ENCODE peak calls at places on chromosomes 11 and 22, in ten cellular contexts. E, O, K, Q, J, H, G, C, V and T are unnamed samples.
A peak's percentile ranks its signal among the peaks of the same experiment; 100 is the strongest.

GRCh38 chr11:61477734-61478148 is 30.8 kb upstream of the LRRC10B start:
- DNase-seq in E (peak; percentile 75), O (peak; percentile 80), K (no peak), Q (peak; percentile 23), J (peak; percentile 82), H (peak; percentile 37), G (peak; percentile 72), C (no peak), V (no peak), T (peak; percentile 41)

GRCh38 chr11:69800278-69800677 is 18.9 kb downstream of the FGF3 start:
- DNase-seq in E (no peak), O (no peak), K (no peak), Q (no peak), J (no peak), H (no peak), G (no peak), C (no peak), V (no peak), T (no peak)

GRCh38 chr11:115244758-115245157 is 259.5 kb downstream of the CADM1 start:
- DNase-seq in E (no peak), O (no peak), K (no peak), Q (no peak), J (no peak), H (no peak), G (no peak), C (no peak), V (no peak), T (no peak)

GRCh38 chr11:97143463-97143862 is 753.6 kb downstream of the JRKL start:
- DNase-seq in E (no peak), O (no peak), K (no peak), Q (no peak), J (no peak), H (no peak), G (no peak), C (no peak), V (no peak), T (no peak)

GRCh38 chr11:112805658-112806057 is 155.6 kb upstream of the NCAM1 start:
- DNase-seq in E (no peak), O (no peak), K (no peak), Q (no peak), J (no peak), H (no peak), G (no peak), C (peak; percentile 5), V (no peak), T (no peak)

GRCh38 chr11:3126901-3127691 is 38.0 kb downstream of the OSBPL5 start:
- DNase-seq in E (no peak), O (peak; percentile 66), K (no peak), Q (no peak), J (no peak), H (no peak), G (no peak), C (no peak), V (no peak), T (no peak)

GRCh38 chr11:115477410-115477809 is 26.8 kb downstream of the CADM1 start:
- DNase-seq in E (no peak), O (no peak), K (no peak), Q (no peak), J (no peak), H (no peak), G (no peak), C (no peak), V (no peak), T (no peak)

GRCh38 chr11:115496892-115497291 is 7.3 kb downstream of the CADM1 start:
- DNase-seq in E (no peak), O (no peak), K (no peak), Q (no peak), J (no peak), H (no peak), G (peak; percentile 78), C (no peak), V (no peak), T (no peak)

GRCh38 chr11:2802389-2803185 is 83.0 kb downstream of the CDKN1C start:
- DNase-seq in E (peak; percentile 22), O (no peak), K (no peak), Q (no peak), J (no peak), H (no peak), G (no peak), C (no peak), V (peak; percentile 4), T (no peak)

GRCh38 chr11:71327156-71328085 is 75.0 kb upstream of the SHANK2 start:
- DNase-seq in E (peak; percentile 36), O (no peak), K (no peak), Q (no peak), J (no peak), H (no peak), G (no peak), C (no peak), V (no peak), T (no peak)

GRCh38 chr11:75174781-75175370 is 24.0 kb downstream of the SLCO2B1 start:
- DNase-seq in E (no peak), O (no peak), K (no peak), Q (peak; percentile 38), J (no peak), H (no peak), G (no peak), C (no peak), V (peak; percentile 31), T (peak; percentile 12)

GRCh38 chr22:48309115-48309705 is 1518.5 kb downstream of the BRD1 start:
- DNase-seq in E (no peak), O (no peak), K (no peak), Q (no peak), J (no peak), H (no peak), G (no peak), C (no peak), V (no peak), T (no peak)

GRCh38 chr11:45669146-45669545 is 3.7 kb upstream of the CHST1 start:
- DNase-seq in E (no peak), O (no peak), K (no peak), Q (no peak), J (no peak), H (no peak), G (no peak), C (no peak), V (no peak), T (no peak)
- H3K4me3 ChIP-seq in E (no peak overlapping the region), O (no peak overlapping the region), K (no peak overlapping the region), Q (no peak overlapping the region), J (no peak overlapping the region), H (no peak overlapping the region), G (no peak overlapping the region), C (no peak overlapping the region), V (no peak overlapping the region), T (no peak overlapping the region)

DNA sequence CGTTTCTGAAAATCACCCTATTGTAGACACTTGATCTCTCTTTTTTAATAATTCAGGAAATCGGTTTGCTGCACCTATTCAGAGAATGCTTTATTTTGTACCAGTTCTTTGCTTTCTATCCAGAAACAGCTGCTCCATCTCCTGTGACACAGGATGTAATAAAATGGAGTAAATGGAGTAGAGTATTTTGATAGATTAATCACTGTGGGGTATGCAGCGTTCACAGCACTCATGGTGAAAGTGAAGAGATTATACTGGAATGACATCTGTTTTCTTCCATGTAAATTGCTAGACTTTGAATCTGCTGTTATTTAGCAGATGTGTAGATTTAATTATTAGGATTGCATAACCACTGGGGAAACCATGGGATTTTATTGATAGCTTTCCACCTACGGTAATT is 227.3 kb upstream of the ARHGAP42 start:
- DNase-seq in E (no peak), O (no peak), K (no peak), Q (no peak), J (no peak), H (no peak), G (no peak), C (no peak), V (no peak), T (no peak)
- H3K4me3 ChIP-seq in E (no peak overlapping the region), O (no peak overlapping the region), K (no peak overlapping the region), Q (no peak overlapping the region), J (no peak overlapping the region), H (no peak overlapping the region), G (no peak overlapping the region), C (no peak overlapping the region), V (no peak overlapping the region), T (no peak overlapping the region)

GRCh38 chr22:45934659-45935341 is 42.2 kb downstream of the WNT7B start:
- DNase-seq in E (no peak), O (peak; percentile 70), K (peak; percentile 71), Q (peak; percentile 92), J (no peak), H (peak; percentile 60), G (no peak), C (peak; percentile 99), V (no peak), T (no peak)
- H3K4me3 ChIP-seq in E (no peak overlapping the region), O (no peak overlapping the region), K (peak overlapping the region; percentile 41), Q (no peak overlapping the region), J (no peak overlapping the region), H (no peak overlapping the region), G (no peak overlapping the region), C (peak overlapping the region; percentile 5), V (peak overlapping the region; percentile 42), T (no peak overlapping the region)

GRCh38 chr11:76787271-76787670 is 4.1 kb downstream of the TSKU start:
- DNase-seq in E (no peak), O (no peak), K (no peak), Q (no peak), J (no peak), H (no peak), G (no peak), C (no peak), V (no peak), T (no peak)

GRCh38 chr11:76787911-76788596 is 4.9 kb downstream of the TSKU start:
- DNase-seq in E (peak; percentile 63), O (no peak), K (no peak), Q (peak; percentile 79), J (no peak), H (peak; percentile 38), G (peak; percentile 44), C (peak; percentile 77), V (no peak), T (no peak)

GRCh38 chr11:76790251-76790650 is 7.1 kb downstream of the TSKU start:
- DNase-seq in E (peak; percentile 30), O (no peak), K (no peak), Q (no peak), J (no peak), H (no peak), G (no peak), C (no peak), V (no peak), T (no peak)

GRCh38 chr11:76789443-76789719 is 6.2 kb downstream of the TSKU start:
- DNase-seq in E (peak; percentile 38), O (no peak), K (no peak), Q (no peak), J (no peak), H (no peak), G (no peak), C (no peak), V (no peak), T (no peak)

DNA sequence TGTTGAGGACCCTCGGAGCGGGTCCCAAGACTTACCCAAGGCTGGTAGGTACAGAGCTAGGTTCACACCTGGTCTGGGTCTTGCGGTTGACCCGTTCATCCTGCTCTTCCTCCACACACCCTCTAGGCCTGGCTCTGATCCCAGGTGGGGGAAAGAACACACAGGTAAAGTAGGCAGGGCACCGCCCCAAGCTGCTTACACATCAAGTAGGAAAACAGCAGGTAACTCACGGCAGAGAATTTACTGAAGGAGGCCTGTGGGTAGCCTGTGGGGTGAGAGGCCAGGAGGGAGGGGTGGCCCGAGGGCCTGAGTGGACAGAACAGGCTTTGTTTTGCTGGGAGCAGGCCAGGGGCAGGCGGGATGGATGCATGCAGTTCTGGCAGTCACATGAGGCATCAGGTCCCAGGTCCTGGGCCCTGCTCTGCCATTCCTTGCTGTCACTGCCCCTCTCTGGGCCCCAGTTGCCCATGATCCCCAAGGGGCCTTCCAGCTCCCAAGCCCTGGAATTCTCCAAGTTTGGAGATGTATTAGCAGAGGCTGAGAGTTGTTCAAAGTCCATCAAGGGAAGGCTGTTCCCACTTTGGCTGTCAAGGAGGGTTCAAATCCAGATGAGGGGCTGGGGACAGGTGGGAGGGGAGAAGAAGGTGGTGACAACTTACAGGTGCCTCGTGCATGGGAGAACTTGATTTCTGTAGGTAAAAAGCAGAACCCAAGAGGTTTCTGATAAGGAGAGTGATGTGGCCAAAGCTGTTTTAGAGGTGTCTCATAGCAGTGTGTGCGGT is 5.7 kb downstream of the TSKU start:
- DNase-seq in E (peak; percentile 90), O (peak; percentile 38), K (no peak), Q (no peak), J (no peak), H (no peak), G (peak; percentile 61), C (peak; percentile 92), V (no peak), T (no peak)
- H3K4me3 ChIP-seq in E (peak overlapping the region; percentile 0), O (no peak overlapping the region), K (no peak overlapping the region), Q (no peak overlapping the region), J (no peak overlapping the region), H (no peak overlapping the region), G (no peak overlapping the region), C (no peak overlapping the region), V (peak overlapping the region; percentile 1), T (no peak overlapping the region)